ENCODE peak calls at places on chromosome 10, in four cellular contexts. H is epithelial cell of esophagus, M is body of pancreas, W is stomach. T is an unnamed sample.

GRCh38 chr10:13684252-13684791 is 97.6 kb downstream of the PRPF18 start:
- DNase-seq in H (peak; percentile 49), M (peak; percentile 31), W (peak; percentile 43), T (no peak)

GRCh38 chr10:104880655-104881222 is 239.6 kb downstream of the SORCS3 start:
- DNase-seq in H (no peak), W (no peak), M (no peak), T (no peak)

GRCh38 chr10:75470901-75471300 is 39.5 kb downstream of the LRMDA start:
- DNase-seq in H (no peak), M (no peak), W (no peak), T (no peak)

GRCh38 chr10:77041636-77042258 is 595.9 kb downstream of the KCNMA1 start:
- DNase-seq in H (no peak), M (peak; percentile 12), W (no peak), T (peak; percentile 68)

GRCh38 chr10:86824151-86824550 is 67.7 kb downstream of the BMPR1A start:
- DNase-seq in W (no peak), H (peak; percentile 61), M (no peak), T (no peak)

GRCh38 chr10:97150191-97150590 is 35.6 kb downstream of the SLIT1 start:
- DNase-seq in M (no peak), H (no peak), W (no peak), T (no peak)

GRCh38 chr10:48364659-48365405 is 58.4 kb downstream of the MAPK8 start:
- DNase-seq in H (peak; percentile 62), M (no peak), W (no peak), T (no peak)

GRCh38 chr10:35824704-35825103 is 182.6 kb upstream of the FZD8 start:
- DNase-seq in H (no peak), W (no peak), M (no peak), T (no peak)

GRCh38 chr10:124522131-124522902 is 60.7 kb downstream of the LHPP start:
- DNase-seq in W (no peak), H (no peak), M (no peak), T (no peak)

GRCh38 chr10:29839826-29840515 is 205.2 kb upstream of the SVIL start:
- DNase-seq in W (no peak), H (peak; percentile 99), M (peak; percentile 49), T (no peak)

GRCh38 chr10:128843972-128844371 is 623.1 kb upstream of the MGMT start:
- DNase-seq in M (no peak), W (no peak), H (no peak), T (no peak)

GRCh38 chr10:116120688-116121087 is 152.3 kb downstream of the GFRA1 start:
- DNase-seq in W (no peak), M (no peak), H (no peak), T (no peak)

GRCh38 chr10:110919971-110920881 is 822 bp downstream of the SHOC2 start:
- DNase-seq in H (peak; percentile 43), W (no peak), M (peak; percentile 41), T (peak; percentile 63)

GRCh38 chr10:87656431-87657072 is 3.1 kb upstream of the PAPSS2 start:
- DNase-seq in M (peak; percentile 16), W (no peak), H (peak; percentile 45), T (peak; percentile 11)

GRCh38 chr10:132627736-132628512 is 90.3 kb downstream of the INPP5A start:
- DNase-seq in H (no peak), W (peak; percentile 47), M (peak; percentile 48), T (peak; percentile 51)

GRCh38 chr10:104630731-104631130 is 10.4 kb upstream of the SORCS3 start:
- DNase-seq in H (no peak), M (no peak), W (no peak), T (no peak)

GRCh38 chr10:115093286-115093775 is at the start of gene ATRNL1:
- DNase-seq in H (peak; percentile 16), M (peak; percentile 62), W (no peak), T (no peak)

GRCh38 chr10:103793920-103794883 is 61.2 kb downstream of the SH3PXD2A start:
- DNase-seq in M (peak; percentile 86), W (peak; percentile 92), H (no peak), T (no peak)

GRCh38 chr10:50552771-50553535 is 70.8 kb downstream of the SGMS1 start:
- DNase-seq in H (peak; percentile 54), M (peak; percentile 53), W (peak; percentile 29), T (peak; percentile 6)

GRCh38 chr10:86130737-86131475 is 235.7 kb downstream of the GRID1 start:
- DNase-seq in H (no peak), W (no peak), M (no peak), T (no peak)

GRCh38 chr10:118139321-118139720 is 92.6 kb upstream of the RAB11FIP2 start:
- DNase-seq in W (no peak), M (no peak), H (peak; percentile 61), T (no peak)

GRCh38 chr10:106338486-106338885 is 826.0 kb downstream of the SORCS1 start:
- DNase-seq in H (no peak), M (no peak), W (no peak), T (no peak)

GRCh38 chr10:69253171-69253570 is 25.1 kb upstream of the HK1 start:
- DNase-seq in H (no peak), W (no peak), M (no peak), T (no peak)

GRCh38 chr10:17787087-17787942 is 21.8 kb upstream of the MRC1 start:
- DNase-seq in H (peak; percentile 95), M (no peak), W (no peak), T (no peak)

GRCh38 chr10:93437000-93437945 is 44.9 kb downstream of the MYOF start:
- DNase-seq in M (peak; percentile 68), H (peak; percentile 97), W (peak; percentile 67), T (no peak)

GRCh38 chr10:16612148-16612742 is 90.6 kb upstream of the C1QL3 start:
- DNase-seq in H (peak; percentile 67), W (no peak), M (no peak), T (no peak)

GRCh38 chr10:62082729-62083412 is 181.4 kb downstream of the ARID5B start:
- DNase-seq in H (peak; percentile 46), W (no peak), M (no peak), T (no peak)

GRCh38 chr10:47269294-47269693 is 30.7 kb upstream of the GDF10 start:
- DNase-seq in W (no peak), M (peak; percentile 23), H (no peak), T (no peak)

GRCh38 chr10:97017474-97017903 is 168.3 kb downstream of the SLIT1 start:
- DNase-seq in M (no peak), W (no peak), H (no peak), T (no peak)

GRCh38 chr10:12594448-12594944 is 245.1 kb downstream of the CAMK1D start:
- DNase-seq in W (no peak), M (no peak), H (no peak), T (no peak)

GRCh38 chr10:1417574-1417973 is 319.8 kb downstream of the ADARB2 start:
- DNase-seq in M (no peak), W (peak; percentile 13), H (no peak), T (no peak)

GRCh38 chr10:47238331-47239095 is 61.5 kb upstream of the GDF10 start:
- DNase-seq in W (no peak), M (no peak), H (no peak), T (no peak)

GRCh38 chr10:4865945-4866661 is 40.1 kb downstream of the AKR1E2 start:
- DNase-seq in M (no peak), H (no peak), W (no peak), T (no peak)

GRCh38 chr10:105291571-105291970 is 650.5 kb downstream of the SORCS3 start:
- DNase-seq in M (peak; percentile 14), W (no peak), H (peak; percentile 0), T (no peak)

GRCh38 chr10:77821551-77821950 is 105.0 kb downstream of the DLG5 start:
- DNase-seq in W (no peak), H (no peak), M (no peak), T (no peak)

GRCh38 chr10:72354356-72355213 is at the start of gene DNAJB12:
- DNase-seq in W (peak; percentile 90), H (peak; percentile 96), M (peak; percentile 89), T (peak; percentile 93)
- TF ChIP-seq CTCF in W (no peak), H (no peak), M (no peak), T (no peak)

GRCh38 chr10:111989136-111990050 is 194.2 kb downstream of the GPAM start:
- DNase-seq in M (peak; percentile 18), W (no peak), H (no peak), T (no peak)

GRCh38 chr10:111996103-111996502 is 187.5 kb downstream of the GPAM start:
- DNase-seq in M (no peak), W (no peak), H (no peak), T (no peak)

GRCh38 chr10:111990734-111991133 is 192.8 kb downstream of the GPAM start:
- DNase-seq in W (no peak), M (no peak), H (no peak), T (no peak)

GRCh38 chr10:111993321-111993720 is 190.2 kb downstream of the GPAM start:
- DNase-seq in H (no peak), W (no peak), M (no peak), T (no peak)

DNA sequence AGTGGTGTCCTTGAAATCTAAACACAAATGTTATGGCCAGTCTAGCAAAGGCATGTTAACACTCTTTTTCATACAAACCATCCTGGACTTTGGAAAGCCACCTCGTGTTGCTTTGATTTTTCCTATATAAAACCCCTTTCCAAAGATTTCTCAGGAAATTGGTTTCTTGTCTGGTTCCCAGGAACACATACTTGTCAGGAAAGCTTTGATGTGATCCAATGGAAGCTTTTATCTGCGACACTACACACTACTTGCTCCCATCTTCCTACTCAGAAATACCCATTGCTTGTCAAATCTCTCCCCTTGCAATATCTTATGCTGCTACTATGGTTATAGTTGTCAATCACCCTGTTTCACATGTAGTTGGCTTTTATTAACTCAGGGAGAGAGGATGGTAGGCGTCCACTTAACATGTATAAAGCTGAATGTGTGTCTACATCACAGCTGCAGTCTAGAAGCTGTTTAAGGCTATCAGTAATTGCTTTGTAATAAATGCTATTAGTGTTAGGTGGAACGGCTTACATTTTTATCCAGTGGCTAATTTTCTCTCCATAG is 189.6 kb downstream of the GPAM start:
- DNase-seq in H (no peak), M (no peak), W (no peak), T (no peak)
- TF ChIP-seq CTCF in H (no peak), M (no peak), W (no peak), T (no peak)

GRCh38 chr10:43922335-43923280 is 273.9 kb upstream of the ZNF32 start:
- DNase-seq in M (no peak), H (no peak), W (no peak), T (no peak)
- TF ChIP-seq CTCF in M (no peak), H (no peak), W (no peak), T (no peak)

DNA sequence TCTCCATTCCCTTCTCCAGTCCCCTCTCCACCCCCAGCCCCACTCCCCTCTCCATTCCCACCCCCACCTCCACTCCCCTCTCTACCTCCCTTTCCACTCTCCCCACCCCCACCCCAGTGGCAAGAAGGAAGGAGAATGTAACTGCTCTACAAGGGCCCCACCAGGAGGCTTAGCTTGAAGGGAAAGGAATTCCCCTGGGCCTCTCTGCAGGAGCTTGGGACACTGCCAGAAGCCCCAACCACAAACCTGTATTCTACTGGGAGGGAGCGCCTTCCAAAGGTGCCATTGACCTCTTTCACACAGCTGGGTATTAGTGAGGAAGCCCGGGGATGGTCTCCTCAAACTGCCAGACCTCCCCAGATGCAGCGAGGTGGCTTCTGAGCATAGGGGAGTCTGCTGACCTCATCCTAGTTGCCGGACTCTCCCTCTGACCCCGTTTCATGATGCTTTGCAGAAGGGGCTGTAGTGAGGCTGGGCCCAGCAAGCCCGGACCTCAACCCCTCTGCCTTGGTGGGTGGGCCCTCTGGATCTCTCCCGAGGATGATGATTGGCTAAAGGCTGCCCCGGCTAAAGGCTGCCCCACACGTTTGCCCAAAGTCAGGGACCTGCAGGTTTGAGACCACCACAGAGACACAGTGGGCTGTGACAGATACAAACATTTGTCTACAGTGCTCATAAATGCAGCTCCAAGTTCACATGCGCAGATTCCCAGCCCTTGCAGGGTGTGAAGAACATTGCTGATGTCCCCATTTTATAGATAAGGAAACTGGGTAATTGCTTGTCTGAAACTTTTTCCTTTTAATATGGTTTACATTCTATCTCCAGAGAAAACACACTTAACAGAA is 2.9 kb downstream of the DEPP1 start:
- DNase-seq in W (peak; percentile 74), H (peak; percentile 54), M (peak; percentile 87), T (peak; percentile 40)
- TF ChIP-seq CTCF in W (no peak), H (no peak), M (no peak), T (no peak)

T was measured in HL-60.